ENCODE peak calls at places on chromosome 12, in six cellular contexts. One of them, this sample, is unnamed.
A peak's percentile ranks its signal among the peaks of the same experiment; 100 is the strongest.

GRCh38 chr12:51721281-51721940 is 127.1 kb downstream of the FIGNL2 start:
- DNase-seq in neuronal stem cell: peak; percentile 42
- DNase-seq in A549: no peak
- DNase-seq in fibroblast of mammary gland: peak; percentile 29
- DNase-seq in stimulated activated CD4-positive, alpha-beta T cell treated with anti-CD3 and anti-CD28 coated beads, Interleukin-4, amount 100 ng/mL, for 48 hours: peak; percentile 49
- DNase-seq in fibroblast of gingiva: peak; percentile 39
- DNase-seq in this sample: no peak

GRCh38 chr12:31008961-31009840 is 64.5 kb upstream of the DDX11 start:
- DNase-seq in neuronal stem cell: no peak
- DNase-seq in A549: no peak
- DNase-seq in fibroblast of mammary gland: no peak
- DNase-seq in stimulated activated CD4-positive, alpha-beta T cell treated with anti-CD3 and anti-CD28 coated beads, Interleukin-4, amount 100 ng/mL, for 48 hours: no peak
- DNase-seq in fibroblast of gingiva: no peak
- DNase-seq in this sample: no peak

GRCh38 chr12:7369274-7369729 is 65.4 kb downstream of the ACSM4 start:
- DNase-seq in neuronal stem cell: no peak
- DNase-seq in A549: no peak
- DNase-seq in fibroblast of mammary gland: peak; percentile 20
- DNase-seq in stimulated activated CD4-positive, alpha-beta T cell treated with anti-CD3 and anti-CD28 coated beads, Interleukin-4, amount 100 ng/mL, for 48 hours: no peak
- DNase-seq in fibroblast of gingiva: peak; percentile 31
- DNase-seq in this sample: no peak

GRCh38 chr12:9636807-9637206 is 29.1 kb upstream of the KLRB1 start:
- DNase-seq in neuronal stem cell: no peak
- DNase-seq in A549: peak; percentile 23
- DNase-seq in fibroblast of mammary gland: no peak
- DNase-seq in stimulated activated CD4-positive, alpha-beta T cell treated with anti-CD3 and anti-CD28 coated beads, Interleukin-4, amount 100 ng/mL, for 48 hours: no peak
- DNase-seq in fibroblast of gingiva: no peak
- DNase-seq in this sample: no peak

GRCh38 chr12:57907281-57907680 is 34.1 kb upstream of the ATP23 start:
- DNase-seq in neuronal stem cell: no peak
- DNase-seq in A549: no peak
- DNase-seq in fibroblast of mammary gland: no peak
- DNase-seq in stimulated activated CD4-positive, alpha-beta T cell treated with anti-CD3 and anti-CD28 coated beads, Interleukin-4, amount 100 ng/mL, for 48 hours: no peak
- DNase-seq in fibroblast of gingiva: no peak
- DNase-seq in this sample: no peak

GRCh38 chr12:118144499-118144898 is 8.6 kb downstream of the PEBP1 start:
- DNase-seq in neuronal stem cell: no peak
- DNase-seq in A549: no peak
- DNase-seq in fibroblast of mammary gland: no peak
- DNase-seq in stimulated activated CD4-positive, alpha-beta T cell treated with anti-CD3 and anti-CD28 coated beads, Interleukin-4, amount 100 ng/mL, for 48 hours: no peak
- DNase-seq in fibroblast of gingiva: no peak
- DNase-seq in this sample: no peak

GRCh38 chr12:105060715-105061378 is 23.4 kb downstream of the ALDH1L2 start:
- DNase-seq in neuronal stem cell: no peak
- DNase-seq in A549: no peak
- DNase-seq in fibroblast of mammary gland: no peak
- DNase-seq in stimulated activated CD4-positive, alpha-beta T cell treated with anti-CD3 and anti-CD28 coated beads, Interleukin-4, amount 100 ng/mL, for 48 hours: no peak
- DNase-seq in fibroblast of gingiva: no peak
- DNase-seq in this sample: no peak

GRCh38 chr12:57756406-57757341 is 1.8 kb downstream of the MARCHF9 start:
- DNase-seq in neuronal stem cell: no peak
- DNase-seq in A549: peak; percentile 67
- DNase-seq in fibroblast of mammary gland: no peak
- DNase-seq in stimulated activated CD4-positive, alpha-beta T cell treated with anti-CD3 and anti-CD28 coated beads, Interleukin-4, amount 100 ng/mL, for 48 hours: peak; percentile 65
- DNase-seq in fibroblast of gingiva: no peak
- DNase-seq in this sample: peak; percentile 97

GRCh38 chr12:71846322-71846940 is 6.9 kb downstream of the TBC1D15 start:
- DNase-seq in neuronal stem cell: no peak
- DNase-seq in A549: peak; percentile 49
- DNase-seq in fibroblast of mammary gland: peak; percentile 57
- DNase-seq in stimulated activated CD4-positive, alpha-beta T cell treated with anti-CD3 and anti-CD28 coated beads, Interleukin-4, amount 100 ng/mL, for 48 hours: no peak
- DNase-seq in fibroblast of gingiva: peak; percentile 17
- DNase-seq in this sample: peak; percentile 23

GRCh38 chr12:39605996-39606395 is 13.6 kb downstream of the ABCD2 start:
- DNase-seq in neuronal stem cell: no peak
- DNase-seq in A549: peak; percentile 14
- DNase-seq in fibroblast of mammary gland: peak; percentile 38
- DNase-seq in stimulated activated CD4-positive, alpha-beta T cell treated with anti-CD3 and anti-CD28 coated beads, Interleukin-4, amount 100 ng/mL, for 48 hours: no peak
- DNase-seq in fibroblast of gingiva: no peak
- DNase-seq in this sample: no peak

This sample was measured in HuH-7.